ENCODE peak calls at places on chromosomes 11 and 22, in six cellular contexts. One of them, this sample, is unnamed.

GRCh38 chr22:47549741-47550340 is 787.4 kb downstream of the TBC1D22A start:
- DNase-seq in transverse colon: no peak
- DNase-seq in lower lobe of right lung: no peak
- DNase-seq in hepatocyte: no peak
- DNase-seq in Karpas-422: no peak
- DNase-seq in right lobe of liver: peak; percentile 33
- DNase-seq in this sample: no peak

GRCh38 chr11:125394306-125394705 is 101.8 kb downstream of the FEZ1 start:
- DNase-seq in transverse colon: no peak
- DNase-seq in lower lobe of right lung: no peak
- DNase-seq in hepatocyte: no peak
- DNase-seq in Karpas-422: no peak
- DNase-seq in right lobe of liver: no peak
- DNase-seq in this sample: no peak

GRCh38 chr11:95599959-95600586 is 189.5 kb downstream of the FAM76B start:
- DNase-seq in transverse colon: no peak
- DNase-seq in lower lobe of right lung: no peak
- DNase-seq in hepatocyte: no peak
- DNase-seq in Karpas-422: no peak
- DNase-seq in right lobe of liver: no peak
- DNase-seq in this sample: no peak

GRCh38 chr22:38868886-38869381 is 3.1 kb downstream of the CBX6 start:
- DNase-seq in transverse colon: peak; percentile 82
- DNase-seq in lower lobe of right lung: peak; percentile 88
- DNase-seq in hepatocyte: peak; percentile 91
- DNase-seq in Karpas-422: peak; percentile 91
- DNase-seq in right lobe of liver: peak; percentile 77
- DNase-seq in this sample: peak; percentile 93

GRCh38 chr11:124829986-124830385 is 29.8 kb upstream of the MSANTD2 start:
- DNase-seq in transverse colon: no peak
- DNase-seq in lower lobe of right lung: no peak
- DNase-seq in hepatocyte: no peak
- DNase-seq in Karpas-422: no peak
- DNase-seq in right lobe of liver: no peak
- DNase-seq in this sample: no peak

GRCh38 chr11:120215634-120216033 is 4.8 kb downstream of the OAF start:
- DNase-seq in transverse colon: no peak
- DNase-seq in lower lobe of right lung: no peak
- DNase-seq in hepatocyte: no peak
- DNase-seq in Karpas-422: no peak
- DNase-seq in right lobe of liver: peak; percentile 90
- DNase-seq in this sample: no peak

GRCh38 chr22:43837666-43838065 is 24.6 kb downstream of the SULT4A1 start:
- DNase-seq in transverse colon: no peak
- DNase-seq in lower lobe of right lung: no peak
- DNase-seq in hepatocyte: no peak
- DNase-seq in Karpas-422: no peak
- DNase-seq in right lobe of liver: no peak
- DNase-seq in this sample: no peak

GRCh38 chr11:61853698-61854169 is 25.6 kb downstream of the FADS2 start:
- DNase-seq in transverse colon: no peak
- DNase-seq in lower lobe of right lung: no peak
- DNase-seq in hepatocyte: no peak
- DNase-seq in Karpas-422: no peak
- DNase-seq in right lobe of liver: no peak
- DNase-seq in this sample: no peak

GRCh38 chr22:37748659-37749058 is 51.8 kb downstream of the TRIOBP start:
- DNase-seq in transverse colon: no peak
- DNase-seq in lower lobe of right lung: no peak
- DNase-seq in hepatocyte: peak; percentile 44
- DNase-seq in Karpas-422: no peak
- DNase-seq in right lobe of liver: no peak
- DNase-seq in this sample: no peak

GRCh38 chr11:65718964-65719492 is 1.6 kb downstream of the RNASEH2C start:
- DNase-seq in transverse colon: no peak
- DNase-seq in lower lobe of right lung: no peak
- DNase-seq in hepatocyte: peak; percentile 19
- DNase-seq in Karpas-422: no peak
- DNase-seq in right lobe of liver: peak; percentile 74
- DNase-seq in this sample: no peak

GRCh38 chr22:37075822-37076433 is 24.4 kb downstream of the KCTD17 start:
- DNase-seq in transverse colon: no peak
- DNase-seq in lower lobe of right lung: no peak
- DNase-seq in hepatocyte: no peak
- DNase-seq in Karpas-422: no peak
- DNase-seq in right lobe of liver: no peak
- DNase-seq in this sample: no peak

GRCh38 chr11:94020777-94021615 is at the start of gene HEPHL1:
- DNase-seq in transverse colon: no peak
- DNase-seq in lower lobe of right lung: no peak
- DNase-seq in hepatocyte: no peak
- DNase-seq in Karpas-422: no peak
- DNase-seq in right lobe of liver: no peak
- DNase-seq in this sample: no peak

GRCh38 chr11:65432686-65433582 is 10.3 kb downstream of the NEAT1 start:
- DNase-seq in transverse colon: peak; percentile 3
- DNase-seq in lower lobe of right lung: no peak
- DNase-seq in hepatocyte: no peak
- DNase-seq in Karpas-422: peak; percentile 70
- DNase-seq in right lobe of liver: no peak
- DNase-seq in this sample: no peak

GRCh38 chr11:100876826-100877545 is 189.9 kb downstream of the ARHGAP42 start:
- DNase-seq in transverse colon: no peak
- DNase-seq in lower lobe of right lung: no peak
- DNase-seq in hepatocyte: peak; percentile 27
- DNase-seq in Karpas-422: no peak
- DNase-seq in right lobe of liver: no peak
- DNase-seq in this sample: no peak

GRCh38 chr11:111736191-111736590 is 30.0 kb downstream of the PPP2R1B start:
- DNase-seq in transverse colon: no peak
- DNase-seq in lower lobe of right lung: no peak
- DNase-seq in hepatocyte: no peak
- DNase-seq in Karpas-422: no peak
- DNase-seq in right lobe of liver: no peak
- DNase-seq in this sample: no peak

GRCh38 chr11:92827132-92827531 is 142.3 kb upstream of the MTNR1B start:
- DNase-seq in transverse colon: no peak
- DNase-seq in lower lobe of right lung: no peak
- DNase-seq in hepatocyte: no peak
- DNase-seq in Karpas-422: no peak
- DNase-seq in right lobe of liver: no peak
- DNase-seq in this sample: no peak

GRCh38 chr22:21712751-21713427 is 22.7 kb downstream of the YPEL1 start:
- DNase-seq in transverse colon: peak; percentile 59
- DNase-seq in lower lobe of right lung: peak; percentile 63
- DNase-seq in hepatocyte: peak; percentile 82
- DNase-seq in Karpas-422: peak; percentile 81
- DNase-seq in right lobe of liver: peak; percentile 70
- DNase-seq in this sample: peak; percentile 88

GRCh38 chr11:65814131-65814959 is 19.4 kb upstream of the SNX32 start:
- DNase-seq in transverse colon: no peak
- DNase-seq in lower lobe of right lung: peak; percentile 73
- DNase-seq in hepatocyte: no peak
- DNase-seq in Karpas-422: peak; percentile 41
- DNase-seq in right lobe of liver: no peak
- DNase-seq in this sample: no peak

GRCh38 chr11:75537740-75538139 is 12.0 kb upstream of the GDPD5 start:
- DNase-seq in transverse colon: no peak
- DNase-seq in lower lobe of right lung: no peak
- DNase-seq in hepatocyte: no peak
- DNase-seq in Karpas-422: no peak
- DNase-seq in right lobe of liver: no peak
- DNase-seq in this sample: no peak

GRCh38 chr11:117690484-117691205 is 106.4 kb downstream of the DSCAML1 start:
- DNase-seq in transverse colon: no peak
- DNase-seq in lower lobe of right lung: no peak
- DNase-seq in hepatocyte: no peak
- DNase-seq in Karpas-422: no peak
- DNase-seq in right lobe of liver: no peak
- DNase-seq in this sample: no peak

GRCh38 chr22:36386900-36387663 is 685 bp downstream of the MYH9 start:
- DNase-seq in transverse colon: peak; percentile 86
- DNase-seq in lower lobe of right lung: peak; percentile 92
- DNase-seq in hepatocyte: peak; percentile 76
- DNase-seq in Karpas-422: peak; percentile 89
- DNase-seq in right lobe of liver: peak; percentile 80
- DNase-seq in this sample: peak; percentile 77

GRCh38 chr11:14892577-14892976 is 546 bp upstream of the CYP2R1 start:
- DNase-seq in transverse colon: no peak
- DNase-seq in lower lobe of right lung: no peak
- DNase-seq in hepatocyte: no peak
- DNase-seq in Karpas-422: no peak
- DNase-seq in right lobe of liver: no peak
- DNase-seq in this sample: no peak
- H3K4me3 ChIP-seq in transverse colon: peak overlapping the region; percentile 55
- H3K4me3 ChIP-seq in lower lobe of right lung: peak overlapping the region; percentile 83
- H3K4me3 ChIP-seq in hepatocyte: no peak overlapping the region
- H3K4me3 ChIP-seq in Karpas-422: peak overlapping the region; percentile 75
- H3K4me3 ChIP-seq in right lobe of liver: peak overlapping the region; percentile 67
- H3K4me3 ChIP-seq in this sample: peak overlapping the region; percentile 28

GRCh38 chr11:32421992-32422391 is 13.3 kb downstream of the WT1 start:
- DNase-seq in transverse colon: no peak
- DNase-seq in lower lobe of right lung: no peak
- DNase-seq in hepatocyte: no peak
- DNase-seq in Karpas-422: no peak
- DNase-seq in right lobe of liver: no peak
- DNase-seq in this sample: no peak

GRCh38 chr11:32422545-32422944 is 12.8 kb downstream of the WT1 start:
- DNase-seq in transverse colon: no peak
- DNase-seq in lower lobe of right lung: no peak
- DNase-seq in hepatocyte: no peak
- DNase-seq in Karpas-422: no peak
- DNase-seq in right lobe of liver: no peak
- DNase-seq in this sample: no peak

GRCh38 chr11:32418836-32419235 is 16.5 kb downstream of the WT1 start:
- DNase-seq in transverse colon: no peak
- DNase-seq in lower lobe of right lung: no peak
- DNase-seq in hepatocyte: no peak
- DNase-seq in Karpas-422: no peak
- DNase-seq in right lobe of liver: no peak
- DNase-seq in this sample: no peak

GRCh38 chr11:32420139-32420538 is 15.2 kb downstream of the WT1 start:
- DNase-seq in transverse colon: no peak
- DNase-seq in lower lobe of right lung: no peak
- DNase-seq in hepatocyte: no peak
- DNase-seq in Karpas-422: no peak
- DNase-seq in right lobe of liver: no peak
- DNase-seq in this sample: no peak

DNA sequence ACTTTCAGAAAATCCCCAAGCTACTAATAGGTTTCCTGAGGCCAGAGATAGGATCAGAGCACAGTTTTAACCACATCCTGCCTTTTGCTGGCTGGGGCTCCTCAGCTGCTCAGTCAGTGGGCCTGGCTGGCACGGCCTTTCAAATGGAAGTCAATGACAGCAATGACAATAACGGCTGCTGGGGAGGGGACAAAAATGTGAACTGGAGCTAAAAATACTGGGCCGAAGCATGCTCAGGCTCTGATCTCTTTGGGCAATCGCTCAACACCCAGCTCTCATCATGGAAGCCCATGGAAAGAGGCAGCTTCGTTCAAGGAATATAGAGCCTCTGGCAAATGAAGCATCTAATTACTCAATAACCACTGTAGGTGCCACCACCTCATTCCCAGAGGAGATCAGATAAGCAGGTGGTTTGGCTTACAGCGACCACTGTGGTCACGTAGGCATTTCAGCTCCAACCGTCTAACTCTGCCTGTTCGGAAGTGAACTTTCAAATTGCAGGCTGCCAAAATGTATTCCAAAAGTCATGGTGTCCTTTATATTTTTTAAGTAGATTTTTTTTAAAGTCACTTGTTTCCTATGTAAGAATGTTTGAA is 14.3 kb downstream of the WT1 start:
- DNase-seq in transverse colon: no peak
- DNase-seq in lower lobe of right lung: no peak
- DNase-seq in hepatocyte: no peak
- DNase-seq in Karpas-422: no peak
- DNase-seq in right lobe of liver: no peak
- DNase-seq in this sample: no peak
- H3K27me3 ChIP-seq in transverse colon: peaks cover 61% of the 10 kb centered on the region
- H3K27me3 ChIP-seq in lower lobe of right lung: peaks cover 27% of the 10 kb centered on the region
- H3K27me3 ChIP-seq in hepatocyte: peaks cover 89% of the 10 kb centered on the region
- H3K27me3 ChIP-seq in Karpas-422: no peaks in the 10 kb centered on the region
- H3K27me3 ChIP-seq in right lobe of liver: peaks cover under 1% of the 10 kb centered on the region
- H3K27me3 ChIP-seq in this sample: peaks cover 10% of the 10 kb centered on the region

DNA sequence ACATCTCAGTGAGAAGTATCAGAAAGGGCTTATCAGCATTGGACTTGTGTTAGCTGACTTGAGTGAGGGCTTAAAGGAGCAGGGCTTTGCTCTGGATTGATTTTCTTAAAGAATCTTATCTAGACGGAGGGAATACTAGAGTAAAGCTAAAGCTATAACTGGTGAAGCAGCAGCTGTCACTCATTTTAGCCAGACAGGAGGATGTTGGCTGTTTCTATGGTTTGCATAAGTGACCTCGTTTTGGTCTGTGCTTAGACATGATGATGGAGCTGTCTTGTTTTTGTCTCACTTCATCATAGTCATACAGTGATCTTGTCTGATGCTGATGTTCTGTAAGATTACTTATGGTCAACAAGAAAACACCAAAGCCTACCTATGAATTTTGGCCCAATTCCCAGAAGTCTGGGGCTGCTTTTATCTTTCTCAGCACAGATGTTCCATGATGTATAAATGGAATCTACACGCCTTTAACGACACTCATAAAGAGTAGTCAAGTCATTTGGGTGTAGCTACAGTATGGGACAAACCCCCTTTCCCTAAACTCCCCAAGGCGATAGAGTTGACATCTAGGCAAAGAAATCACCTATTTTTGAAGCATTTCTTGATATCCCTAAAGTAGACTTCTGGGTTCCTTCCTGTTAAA is 77.5 kb upstream of the UCP3 start:
- DNase-seq in transverse colon: no peak
- DNase-seq in lower lobe of right lung: no peak
- DNase-seq in hepatocyte: no peak
- DNase-seq in Karpas-422: no peak
- DNase-seq in right lobe of liver: no peak
- DNase-seq in this sample: no peak
- H3K36me3 ChIP-seq in transverse colon: no peaks in the 10 kb centered on the region
- H3K36me3 ChIP-seq in lower lobe of right lung: peaks cover 76% of the 10 kb centered on the region
- H3K36me3 ChIP-seq in hepatocyte: no peaks in the 10 kb centered on the region
- H3K36me3 ChIP-seq in Karpas-422: peaks cover 52% of the 10 kb centered on the region
- H3K36me3 ChIP-seq in right lobe of liver: peaks cover 4% of the 10 kb centered on the region
- H3K36me3 ChIP-seq in this sample: peaks cover 1% of the 10 kb centered on the region

GRCh38 chr11:102114032-102114431 is 3.8 kb downstream of the YAP1 start:
- DNase-seq in transverse colon: no peak
- DNase-seq in lower lobe of right lung: no peak
- DNase-seq in hepatocyte: peak; percentile 7
- DNase-seq in Karpas-422: no peak
- DNase-seq in right lobe of liver: no peak
- DNase-seq in this sample: no peak
- H3K4me3 ChIP-seq in transverse colon: no peak overlapping the region
- H3K4me3 ChIP-seq in lower lobe of right lung: peak overlapping the region; percentile 82
- H3K4me3 ChIP-seq in hepatocyte: no peak overlapping the region
- H3K4me3 ChIP-seq in Karpas-422: no peak overlapping the region
- H3K4me3 ChIP-seq in right lobe of liver: no peak overlapping the region
- H3K4me3 ChIP-seq in this sample: no peak overlapping the region

This sample was measured in H7.